ENCODE peak calls at places on chromosome 21, in eight cellular contexts. D is astrocyte of the spinal cord, Q is cardiac fibroblast, R is AG09319, V is left lung, K is osteocyte, H is B cell, M is LNCaP clone FGC. P is an unnamed sample.

GRCh38 chr21:32018381-32018780 is 145.6 kb downstream of the HUNK start:
- DNase-seq in R (no peak), Q (no peak), K (no peak), D (no peak), H (no peak), V (no peak), M (no peak), P (no peak)

GRCh38 chr21:25717491-25718139 is 17.1 kb downstream of the ATP5PF start:
- DNase-seq in K (no peak), M (no peak), D (peak), V (no peak), Q (peak), R (no peak), H (no peak), P (no peak)

GRCh38 chr21:24188511-24188910 is 1418.8 kb downstream of the MRPL39 start:
- DNase-seq in K (no peak), Q (no peak), H (no peak), D (no peak), V (no peak), R (no peak), M (no peak), P (no peak)

GRCh38 chr21:36381841-36382589 is 3.2 kb upstream of the CHAF1B start:
- DNase-seq in R (no peak), K (no peak), V (no peak), M (no peak), Q (no peak), H (no peak), D (no peak), P (no peak)

GRCh38 chr21:14616303-14617039 is 70.4 kb upstream of the SAMSN1 start:
- DNase-seq in K (no peak), R (no peak), Q (peak), M (no peak), H (no peak), D (no peak), V (no peak), P (no peak)

GRCh38 chr21:34498623-34499022 is 13.4 kb downstream of the KCNE1 start:
- DNase-seq in M (no peak), V (no peak), K (no peak), D (no peak), H (no peak), Q (peak), R (no peak), P (no peak)

GRCh38 chr21:32298148-32298559 is 501 bp upstream of the MRAP start:
- DNase-seq in V (no peak), H (no peak), R (no peak), Q (peak), M (no peak), D (no peak), K (no peak), P (no peak)

GRCh38 chr21:36104306-36105300 is 30.3 kb upstream of the CBR3 start:
- DNase-seq in V (no peak), K (peak), Q (peak), H (no peak), D (peak), R (no peak), M (no peak), P (no peak)

GRCh38 chr21:31905444-31906400 is 32.9 kb downstream of the HUNK start:
- DNase-seq in M (no peak), K (no peak), Q (no peak), R (no peak), D (peak), H (no peak), V (no peak), P (no peak)

GRCh38 chr21:18411565-18411964 is 8.0 kb upstream of the TMPRSS15 start:
- DNase-seq in D (no peak), K (no peak), R (no peak), V (no peak), Q (no peak), H (no peak), M (no peak), P (no peak)

GRCh38 chr21:9763807-9764206 is 757.6 kb upstream of the TPTE start:
- DNase-seq in Q (no peak), D (no peak), M (no peak), R (no peak), V (no peak), H (no peak), K (peak), P (no peak)

GRCh38 chr21:33434770-33435360 is 31.7 kb downstream of the IFNGR2 start:
- DNase-seq in V (no peak), D (peak), Q (peak), R (peak), M (no peak), H (no peak), K (no peak), P (peak)

GRCh38 chr21:42956824-42957632 is 17.3 kb upstream of the PKNOX1 start:
- DNase-seq in H (no peak), V (no peak), M (no peak), R (no peak), K (no peak), Q (no peak), D (no peak), P (no peak)

GRCh38 chr21:42777757-42778344 is 101.5 kb downstream of the WDR4 start:
- DNase-seq in R (no peak), M (no peak), D (peak), K (no peak), H (peak), V (peak), Q (no peak), P (no peak)

GRCh38 chr21:42761776-42762335 is 108.4 kb downstream of the PDE9A start:
- DNase-seq in R (no peak), M (no peak), H (no peak), V (peak), Q (no peak), K (no peak), D (no peak), P (no peak)

GRCh38 chr21:35426897-35427296 is 377.8 kb upstream of the RUNX1 start:
- DNase-seq in R (no peak), D (no peak), Q (no peak), V (no peak), H (no peak), K (no peak), M (no peak), P (no peak)

GRCh38 chr21:31264574-31264973 is 79.5 kb downstream of the TIAM1 start:
- DNase-seq in D (no peak), R (no peak), M (no peak), K (no peak), H (no peak), V (no peak), Q (no peak), P (no peak)

GRCh38 chr21:37257526-37257966 is 9.6 kb downstream of the VPS26C start:
- DNase-seq in V (peak), D (peak), H (peak), R (no peak), K (no peak), Q (peak), M (no peak), P (peak)

GRCh38 chr21:29504751-29505321 is 206.1 kb downstream of the BACH1 start:
- DNase-seq in K (no peak), H (no peak), R (no peak), D (peak), M (no peak), Q (peak), V (no peak), P (no peak)

GRCh38 chr21:33855190-33855589 is 60.4 kb downstream of the ATP5PO start:
- DNase-seq in H (no peak), Q (no peak), K (no peak), D (no peak), R (no peak), V (no peak), M (no peak), P (no peak)

GRCh38 chr21:26843912-26844257 is 1.3 kb downstream of the ADAMTS1 start:
- DNase-seq in K (no peak), H (no peak), M (no peak), R (no peak), V (no peak), D (peak), Q (peak), P (no peak)

GRCh38 chr21:26844258-26845065 is 747 bp downstream of the ADAMTS1 start:
- DNase-seq in H (no peak), M (no peak), V (peak), Q (peak), K (no peak), D (peak), R (no peak), P (no peak)

GRCh38 chr21:26842300-26842699 is 2.9 kb downstream of the ADAMTS1 start:
- DNase-seq in V (no peak), H (no peak), R (no peak), Q (peak), M (no peak), D (no peak), K (no peak), P (no peak)

GRCh38 chr21:26845066-26845749 is at the start of gene ADAMTS1:
- DNase-seq in D (peak), R (peak), M (no peak), V (peak), Q (peak), K (peak), H (no peak), P (peak)

GRCh38 chr21:26842976-26843911 is 2.0 kb downstream of the ADAMTS1 start:
- DNase-seq in Q (peak), V (peak), K (peak), R (peak), M (peak), D (peak), H (no peak), P (no peak)
- TF ChIP-seq CTCF in Q (peak), V (no peak), K (peak), R (peak), M (peak), D (peak), H (no peak), P (no peak)

DNA sequence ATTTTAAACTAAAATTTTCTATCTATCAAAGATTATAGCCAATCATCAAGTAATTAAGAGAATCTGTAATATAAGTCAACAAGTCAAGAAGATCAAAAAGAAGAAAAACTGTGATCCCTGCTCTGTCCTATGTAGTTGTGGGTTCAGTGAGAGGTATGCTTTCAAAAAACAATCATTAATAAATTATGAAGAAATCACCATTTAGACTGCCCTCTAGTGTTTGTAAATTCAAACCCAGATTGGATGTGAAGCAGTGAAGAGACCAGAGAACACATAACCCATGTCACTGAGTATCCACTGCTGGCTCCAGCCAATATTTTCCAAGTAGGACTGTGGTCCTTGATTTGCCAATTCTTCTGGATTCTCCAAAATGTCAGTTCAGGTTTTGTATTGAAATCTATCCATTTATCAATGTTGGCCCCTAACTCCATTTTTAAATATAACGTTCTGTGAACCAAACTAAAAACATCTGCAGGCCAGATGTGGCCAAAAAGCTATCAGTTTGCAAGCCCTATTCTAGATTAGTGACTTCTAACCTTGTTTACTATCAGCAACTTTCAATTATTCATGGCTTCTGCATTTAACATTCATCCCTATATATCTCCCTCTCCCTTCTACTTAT is 467.5 kb upstream of the CXADR start:
- DNase-seq in V (no peak), M (no peak), K (no peak), Q (peak), D (peak), R (no peak), H (no peak), P (no peak)
- TF ChIP-seq CTCF in V (peak), M (peak), K (peak), Q (peak), D (peak), R (peak), H (no peak), P (peak)

GRCh38 chr21:45103966-45104520 is 29.7 kb downstream of the ADARB1 start:
- DNase-seq in V (no peak), H (peak), K (no peak), D (no peak), R (no peak), Q (no peak), M (no peak), P (no peak)

GRCh38 chr21:45104560-45104959 is 30.2 kb downstream of the ADARB1 start:
- DNase-seq in H (peak), V (no peak), K (no peak), M (no peak), R (no peak), Q (peak), D (no peak), P (no peak)

GRCh38 chr21:45105906-45106485 is 31.6 kb downstream of the ADARB1 start:
- DNase-seq in K (no peak), V (no peak), M (peak), R (no peak), D (peak), Q (peak), H (no peak), P (no peak)

GRCh38 chr21:45100866-45101265 is 26.5 kb downstream of the ADARB1 start:
- DNase-seq in Q (no peak), R (no peak), H (no peak), D (no peak), V (peak), K (no peak), M (no peak), P (no peak)

DNA sequence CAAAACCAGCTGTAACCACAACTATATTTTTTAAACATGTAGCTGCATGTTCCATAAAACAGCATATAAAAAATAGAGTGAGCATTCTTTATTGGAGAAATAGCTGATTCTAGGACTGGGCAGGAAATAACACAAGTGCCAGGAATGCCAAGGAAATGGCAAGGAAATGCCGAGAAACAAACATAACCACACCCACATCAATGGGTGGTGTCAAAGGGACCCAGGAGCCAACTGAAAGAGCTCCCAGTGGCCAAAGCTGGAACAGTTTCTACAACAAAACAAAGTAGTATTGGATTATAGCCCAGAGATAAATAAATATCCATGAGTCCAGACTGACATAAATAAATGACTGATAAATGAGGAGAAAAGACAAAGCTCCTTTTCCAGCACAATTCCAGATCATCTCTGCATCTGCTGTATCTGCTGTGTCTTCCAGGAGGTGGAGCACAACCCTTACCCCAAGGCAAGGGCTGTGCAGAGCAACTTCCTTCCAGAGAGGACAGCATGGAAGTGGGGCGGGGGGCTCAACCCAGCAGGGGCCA is 28.1 kb downstream of the ADARB1 start:
- DNase-seq in D (no peak), Q (peak), K (no peak), M (peak), H (no peak), V (no peak), R (peak), P (no peak)
- TF ChIP-seq CTCF in D (no peak), Q (peak), K (peak), M (peak), H (peak), V (no peak), R (peak), P (no peak)

GRCh38 chr21:45983981-45984551 is 2.5 kb downstream of the COL6A1 start:
- DNase-seq in Q (no peak), K (peak), M (peak), V (peak), R (no peak), H (peak), D (no peak), P (no peak)

GRCh38 chr21:45981641-45982255 is at the start of gene COL6A1:
- DNase-seq in H (peak), M (no peak), R (no peak), Q (peak), D (peak), K (peak), V (peak), P (peak)

GRCh38 chr21:45984584-45985095 is 3.1 kb downstream of the COL6A1 start:
- DNase-seq in M (no peak), D (no peak), V (no peak), H (no peak), R (no peak), K (no peak), Q (no peak), P (no peak)

GRCh38 chr21:45982256-45982757 is 737 bp downstream of the COL6A1 start:
- DNase-seq in H (no peak), Q (no peak), M (no peak), K (peak), V (peak), R (no peak), D (no peak), P (no peak)

GRCh38 chr21:45982758-45983731 is 1.5 kb downstream of the COL6A1 start:
- DNase-seq in R (no peak), M (no peak), K (peak), V (peak), D (no peak), H (peak), Q (no peak), P (no peak)
- TF ChIP-seq CTCF in R (no peak), M (no peak), K (no peak), V (no peak), D (no peak), H (no peak), Q (no peak), P (no peak)

GRCh38 chr21:41579692-41580091 is 71.7 kb upstream of the TMPRSS2 start:
- DNase-seq in R (no peak), H (no peak), K (no peak), V (no peak), Q (no peak), D (no peak), M (no peak), P (no peak)
- TF ChIP-seq CTCF in R (no peak), H (no peak), K (no peak), V (no peak), Q (no peak), D (no peak), M (no peak), P (no peak)

DNA sequence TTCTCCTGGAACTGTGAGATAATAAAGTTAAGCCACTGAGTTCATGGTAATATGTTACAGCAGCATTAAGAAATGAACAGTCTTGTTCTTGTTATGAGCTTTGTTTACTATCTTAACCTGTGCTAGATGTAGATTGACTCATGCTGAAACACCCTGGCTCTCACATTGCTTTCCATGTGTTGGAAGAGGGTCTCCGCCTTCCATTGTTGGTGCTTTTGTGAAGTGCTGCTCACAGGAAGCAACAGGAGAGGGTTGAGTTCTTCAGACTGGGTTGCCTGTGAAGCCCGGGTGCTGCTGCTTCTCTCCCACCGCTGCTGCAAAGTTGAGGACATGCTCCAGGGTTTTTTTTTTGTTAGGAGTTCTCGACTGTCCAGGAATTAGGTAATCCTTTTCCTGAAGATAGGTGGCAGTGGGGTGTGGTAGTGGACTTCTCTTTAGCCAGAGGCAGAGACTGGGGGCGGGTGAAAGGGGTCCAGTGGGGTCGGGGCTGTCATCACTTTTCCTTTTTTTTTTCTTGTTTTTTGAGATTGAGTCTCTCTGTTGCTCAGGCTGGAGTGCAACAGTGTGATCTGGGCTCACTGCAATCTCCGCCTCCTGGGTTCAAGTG is 28.7 kb upstream of the HMGN1 start:
- DNase-seq in D (no peak), R (no peak), M (no peak), Q (peak), V (no peak), K (no peak), H (no peak), P (no peak)
- TF ChIP-seq CTCF in D (no peak), R (no peak), M (no peak), Q (peak), V (no peak), K (no peak), H (no peak), P (no peak)

DNA sequence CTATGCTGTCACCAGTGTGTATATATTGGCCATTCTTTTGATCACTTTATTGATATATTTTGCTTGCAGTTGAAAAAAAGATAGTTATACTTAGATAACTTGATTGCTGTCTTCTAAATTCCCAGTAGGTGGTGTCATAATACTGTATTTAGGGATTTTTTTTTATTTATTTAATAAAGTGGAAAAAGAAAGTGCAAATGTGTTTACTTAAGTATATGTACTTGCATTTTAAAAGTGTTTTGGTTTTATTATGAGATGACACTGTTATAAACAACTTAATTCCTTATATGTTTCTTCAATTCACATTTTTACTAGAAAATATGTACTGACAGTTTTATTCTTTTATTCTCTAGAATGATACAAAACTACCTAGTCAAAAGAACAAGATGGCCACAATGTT is 164.8 kb downstream of the USP25 start:
- DNase-seq in R (no peak), V (no peak), Q (peak), M (peak), D (peak), H (no peak), K (no peak), P (no peak)
- TF ChIP-seq CTCF in R (peak), V (peak), Q (peak), M (peak), D (peak), H (peak), K (peak), P (no peak)